ENCODE peak calls at places on chromosomes 3 and 15, in four cellular contexts. T, Z, I and N are unnamed samples.
A peak's percentile ranks its signal among the peaks of the same experiment; 100 is the strongest.

GRCh38 chr3:13502791-13503060 is 22.6 kb downstream of the HDAC11 start:
- DNase-seq in T (no peak), Z (no peak), I (no peak), N (no peak)

GRCh38 chr15:48888836-48889235 is 10.9 kb downstream of the EID1 start:
- DNase-seq in T (no peak), Z (no peak), I (no peak), N (no peak)

GRCh38 chr3:185677146-185677829 is 91.2 kb downstream of the SENP2 start:
- DNase-seq in T (no peak), Z (no peak), I (no peak), N (peak; percentile 38)

GRCh38 chr3:101941253-101942039 is 92.1 kb downstream of the NFKBIZ start:
- DNase-seq in T (no peak), Z (no peak), I (no peak), N (no peak)

GRCh38 chr3:188817103-188817919 is 354.5 kb upstream of the TPRG1 start:
- DNase-seq in T (no peak), Z (no peak), I (no peak), N (no peak)

GRCh38 chr3:59425942-59426341 is 376.1 kb upstream of the CFAP20DC start:
- DNase-seq in T (no peak), Z (no peak), I (no peak), N (no peak)

GRCh38 chr3:195319060-195319459 is 48.1 kb upstream of the XXYLT1 start:
- DNase-seq in T (no peak), Z (no peak), I (no peak), N (no peak)

GRCh38 chr15:43410572-43411214 is 39.8 kb downstream of the TUBGCP4 start:
- DNase-seq in T (no peak), Z (no peak), I (no peak), N (no peak)

GRCh38 chr3:10992017-10992945 is at the start of gene SLC6A1:
- DNase-seq in T (peak; percentile 66), Z (no peak), I (no peak), N (no peak)

GRCh38 chr3:138941259-138941885 is 5.6 kb downstream of the FOXL2 start:
- DNase-seq in T (peak; percentile 85), Z (no peak), I (no peak), N (peak; percentile 59)

GRCh38 chr3:28867836-28868235 is 413.0 kb upstream of the RBMS3 start:
- DNase-seq in T (no peak), Z (no peak), I (no peak), N (no peak)

GRCh38 chr3:106728315-106728821 is 648.9 kb upstream of the CCDC54 start:
- DNase-seq in T (no peak), Z (no peak), I (no peak), N (no peak)

GRCh38 chr3:32569540-32570425 is 875 bp downstream of the DYNC1LI1 start:
- DNase-seq in T (peak; percentile 94), Z (no peak), I (peak; percentile 67), N (peak; percentile 50)

GRCh38 chr15:82891025-82891390 is 61.5 kb downstream of the HOMER2 start:
- DNase-seq in T (no peak), Z (no peak), I (peak; percentile 39), N (no peak)

GRCh38 chr3:131655076-131655685 is 152.4 kb upstream of the MRPL3 start:
- DNase-seq in T (no peak), Z (no peak), I (no peak), N (no peak)

GRCh38 chr3:147408180-147409105 is 722 bp upstream of the ZIC1 start:
- DNase-seq in T (peak; percentile 65), Z (no peak), I (no peak), N (no peak)

GRCh38 chr15:51121118-51121517 is 26.4 kb upstream of the TNFAIP8L3 start:
- DNase-seq in T (no peak), Z (no peak), I (no peak), N (no peak)

GRCh38 chr3:10645800-10646199 is 140.4 kb upstream of the ATP2B2 start:
- DNase-seq in T (no peak), Z (no peak), I (no peak), N (no peak)

GRCh38 chr15:45662375-45662774 is 27.5 kb downstream of the SQOR start:
- DNase-seq in T (peak; percentile 60), Z (no peak), I (no peak), N (no peak)

GRCh38 chr3:133479895-133480669 is 80.2 kb downstream of the BFSP2 start:
- DNase-seq in T (no peak), Z (peak; percentile 73), I (no peak), N (no peak)

GRCh38 chr3:178056868-178057267 is 479.4 kb upstream of the KCNMB2 start:
- DNase-seq in T (no peak), Z (no peak), I (no peak), N (no peak)

GRCh38 chr3:53346922-53347260 is 452 bp downstream of the DCP1A start:
- DNase-seq in T (no peak), Z (no peak), I (no peak), N (no peak)

GRCh38 chr15:91896656-91897055 is 43.1 kb downstream of the SLCO3A1 start:
- DNase-seq in T (no peak), Z (no peak), I (no peak), N (no peak)

DNA sequence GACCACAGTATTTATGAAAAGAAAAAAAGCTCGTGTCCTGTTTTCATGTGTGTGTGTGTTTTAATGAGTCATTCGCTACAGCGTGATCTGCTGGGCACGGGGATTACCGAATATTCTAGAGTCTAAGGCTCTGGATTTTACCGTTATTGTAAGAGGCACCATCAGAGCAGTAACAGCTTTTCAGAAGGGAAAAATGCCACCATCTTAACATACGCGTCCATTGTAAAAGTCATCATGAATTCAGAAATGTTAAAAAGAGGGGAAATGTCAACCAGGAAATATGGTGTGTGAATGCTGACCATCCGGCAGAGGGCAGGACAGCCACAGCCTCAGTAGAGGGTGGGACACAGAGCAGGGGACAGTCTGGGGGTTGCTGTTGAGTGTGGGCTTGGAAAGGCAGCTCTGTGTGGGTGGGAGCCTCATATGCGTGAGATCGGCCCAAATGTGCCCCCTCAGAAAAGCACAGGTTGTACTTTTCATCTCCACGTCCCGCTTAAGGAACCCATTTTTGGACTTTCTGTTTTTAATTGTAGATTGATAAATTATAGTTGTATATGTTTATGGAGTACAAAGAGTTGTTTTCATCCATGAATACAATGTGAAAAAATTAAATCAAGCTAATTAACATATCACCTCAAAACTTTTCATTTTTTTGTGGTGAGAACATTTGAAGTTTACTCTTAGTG is 69.6 kb downstream of the ASB7 start:
- DNase-seq in T (peak; percentile 36), Z (no peak), I (no peak), N (peak; percentile 33)
- TF ChIP-seq CTCF in T (peak; percentile 40), Z (peak; percentile 45), I (peak; percentile 19), N (peak; percentile 64)

DNA sequence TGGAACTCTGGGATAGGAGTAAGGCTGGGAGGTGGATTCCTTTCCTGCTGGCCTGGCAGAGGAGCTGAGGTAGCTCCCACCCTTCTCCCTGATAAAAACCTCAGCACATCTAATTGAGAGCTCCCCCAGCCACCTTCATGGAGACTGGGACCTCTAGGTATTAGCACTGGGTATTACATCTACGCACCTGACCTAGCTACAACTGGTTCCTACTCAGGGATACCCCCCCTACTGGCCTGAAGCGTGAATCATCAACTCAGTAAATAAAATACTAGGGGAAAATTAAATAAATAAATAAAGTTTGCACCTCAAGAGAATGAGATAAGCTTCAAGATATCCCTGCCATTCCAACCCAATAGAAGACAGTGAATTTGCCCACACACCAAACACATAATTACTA is 140.4 kb downstream of the NEK10 start:
- DNase-seq in T (peak; percentile 44), Z (no peak), I (no peak), N (no peak)
- TF ChIP-seq CTCF in T (peak; percentile 63), Z (no peak), I (no peak), N (peak; percentile 23)

GRCh38 chr15:93515256-93516044 is 426.4 kb upstream of the RGMA start:
- DNase-seq in T (no peak), Z (no peak), I (no peak), N (no peak)
- TF ChIP-seq CTCF in T (no peak), Z (no peak), I (no peak), N (no peak)

GRCh38 chr3:68448510-68449383 is 483.6 kb downstream of the TAFA4 start:
- DNase-seq in T (no peak), Z (no peak), I (no peak), N (no peak)
- TF ChIP-seq CTCF in T (no peak), Z (no peak), I (no peak), N (no peak)

GRCh38 chr3:75305901-75306300 is 358.2 kb upstream of the FRG2C start:
- DNase-seq in T (no peak), Z (no peak), I (no peak), N (no peak)
- TF ChIP-seq CTCF in T (no peak), Z (no peak), I (no peak), N (no peak)

GRCh38 chr15:99729920-99730319 is 3.3 kb downstream of the LYSMD4 start:
- DNase-seq in T (peak; percentile 52), Z (no peak), I (peak; percentile 38), N (no peak)
- TF ChIP-seq CTCF in T (no peak), Z (peak; percentile 58), I (no peak), N (peak; percentile 41)

GRCh38 chr3:37833790-37834189 is 27.9 kb upstream of the CTDSPL start:
- DNase-seq in T (no peak), Z (no peak), I (no peak), N (no peak)
- TF ChIP-seq CTCF in T (no peak), Z (peak; percentile 35), I (no peak), N (no peak)

GRCh38 chr3:50626406-50626805 is 9.5 kb downstream of the MAPKAPK3 start:
- DNase-seq in T (no peak), Z (no peak), I (no peak), N (no peak)

GRCh38 chr3:50628601-50629000 is 11.7 kb downstream of the MAPKAPK3 start:
- DNase-seq in T (no peak), Z (no peak), I (no peak), N (no peak)

GRCh38 chr3:50625131-50625878 is 8.4 kb downstream of the MAPKAPK3 start:
- DNase-seq in T (no peak), Z (no peak), I (no peak), N (no peak)

GRCh38 chr3:50625879-50626182 is 8.9 kb downstream of the MAPKAPK3 start:
- DNase-seq in T (no peak), Z (no peak), I (no peak), N (no peak)

DNA sequence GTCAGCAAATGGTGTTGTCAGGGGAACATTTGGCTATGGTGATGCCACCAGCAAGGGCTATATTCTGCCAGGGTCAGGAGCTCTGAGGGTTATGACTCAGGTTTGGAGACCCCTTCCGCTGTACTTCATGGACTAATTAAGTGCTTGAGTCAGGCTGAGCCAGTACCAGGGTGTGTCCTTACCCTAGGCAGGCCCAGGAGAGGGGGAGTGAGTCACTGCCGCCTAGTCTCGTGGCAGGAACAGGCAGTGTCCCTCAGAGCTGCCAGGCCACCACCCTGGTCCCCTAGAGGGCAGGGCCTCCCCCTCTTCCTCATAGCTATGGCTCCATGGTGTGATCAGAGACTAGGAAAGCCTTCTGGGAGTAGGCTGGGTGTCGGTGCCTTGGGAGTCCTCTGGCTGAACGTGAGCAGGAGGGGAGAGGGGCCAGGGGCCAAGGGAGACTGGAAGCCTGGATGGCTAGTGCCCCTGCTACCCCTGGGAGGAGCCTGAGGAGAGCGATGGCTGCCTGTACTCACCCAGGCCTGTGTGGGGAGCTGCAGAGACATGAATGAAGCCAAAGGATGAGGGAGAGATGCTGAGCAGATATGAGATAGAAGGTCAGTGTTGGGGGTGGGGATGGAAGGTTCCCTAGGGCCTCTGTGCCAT is 10.6 kb downstream of the MAPKAPK3 start:
- DNase-seq in T (peak; percentile 66), Z (no peak), I (peak; percentile 38), N (no peak)
- TF ChIP-seq CTCF in T (no peak), Z (peak; percentile 42), I (no peak), N (peak; percentile 38)

GRCh38 chr3:160653514-160653913 is 23.4 kb upstream of the ARL14 start:
- DNase-seq in T (no peak), Z (no peak), I (no peak), N (no peak)
- TF ChIP-seq CTCF in T (no peak), Z (peak; percentile 28), I (no peak), N (no peak)